ENCODE peak calls at places on chromosomes 1 and 21, in six cellular contexts. Y is endothelial cell of umbilical vein, O is A549, P is HepG2, W is K562, I is GM12878. A is an unnamed sample.

GRCh38 chr1:33295023-33295422 is 25.9 kb downstream of the A3GALT2 start:
- DNase-seq in Y (no peak), O (no peak), I (no peak), W (no peak), P (no peak), A (no peak)

GRCh38 chr21:43364851-43365424 is 62.0 kb downstream of the SIK1 start:
- DNase-seq in P (peak), I (no peak), W (no peak), Y (no peak), O (no peak), A (no peak)

GRCh38 chr1:164557270-164557669 is 1.7 kb upstream of the PBX1 start:
- DNase-seq in I (no peak), P (no peak), Y (peak), W (no peak), O (no peak), A (no peak)

GRCh38 chr1:195096051-195096521 is 1512.2 kb downstream of the KCNT2 start:
- DNase-seq in P (no peak), I (no peak), O (no peak), W (no peak), Y (no peak), A (no peak)

GRCh38 chr1:41365772-41366427 is 4.7 kb downstream of the FOXO6 start:
- DNase-seq in P (no peak), W (no peak), I (peak), Y (no peak), O (no peak), A (peak)

GRCh38 chr1:111364690-111365089 is 62.8 kb downstream of the OVGP1 start:
- DNase-seq in P (peak), O (peak), I (no peak), W (no peak), Y (peak), A (no peak)

GRCh38 chr1:38891753-38892152 is 10.4 kb upstream of the GJA9 start:
- DNase-seq in O (peak), I (no peak), P (peak), W (peak), Y (no peak), A (no peak)

GRCh38 chr1:246155923-246156322 is 351.2 kb downstream of the SMYD3 start:
- DNase-seq in W (no peak), P (no peak), O (no peak), I (no peak), Y (peak), A (no peak)

GRCh38 chr1:199954701-199955100 is 72.8 kb upstream of the NR5A2 start:
- DNase-seq in W (peak), I (no peak), Y (no peak), P (peak), O (peak), A (no peak)

GRCh38 chr1:100400332-100400933 is 48.1 kb downstream of the CDC14A start:
- DNase-seq in Y (peak), P (peak), W (peak), I (no peak), O (no peak), A (peak)

GRCh38 chr1:56080123-56080522 is 499.2 kb downstream of the PLPP3 start:
- DNase-seq in O (no peak), I (no peak), W (no peak), P (no peak), Y (peak), A (no peak)

GRCh38 chr1:200890818-200891773 is 3.6 kb upstream of the INAVA start:
- DNase-seq in I (no peak), O (peak), P (peak), W (no peak), Y (peak), A (no peak)

GRCh38 chr1:34364376-34364775 is 187.7 kb downstream of the C1orf94 start:
- DNase-seq in Y (no peak), I (no peak), W (no peak), O (no peak), P (no peak), A (no peak)

GRCh38 chr1:63779338-63779819 is 5.6 kb downstream of the ROR1 start:
- DNase-seq in Y (no peak), W (no peak), O (no peak), P (no peak), I (no peak), A (no peak)

GRCh38 chr1:204685236-204686006 is at the start of gene LRRN2:
- DNase-seq in P (no peak), W (no peak), Y (no peak), I (no peak), O (peak), A (no peak)

GRCh38 chr1:25037174-25038074 is 107.3 kb upstream of the RUNX3 start:
- DNase-seq in P (peak), I (no peak), Y (peak), W (peak), O (peak), A (peak)

GRCh38 chr1:212838145-212838544 is 9.3 kb downstream of the SPATA45 start:
- DNase-seq in W (no peak), O (no peak), I (no peak), P (no peak), Y (no peak), A (no peak)

GRCh38 chr21:32278518-32279376 is at the start of gene MIS18A:
- DNase-seq in I (peak), P (peak), Y (peak), O (peak), W (peak), A (peak)

GRCh38 chr1:161089938-161090337 is 580 bp upstream of the NECTIN4 start:
- DNase-seq in P (no peak), W (no peak), Y (no peak), O (no peak), I (no peak), A (no peak)

GRCh38 chr1:44999232-44999631 is 11.9 kb downstream of the HECTD3 start:
- DNase-seq in I (no peak), Y (no peak), P (no peak), O (no peak), W (no peak), A (no peak)

GRCh38 chr1:97063532-97063931 is 341.9 kb downstream of the PTBP2 start:
- DNase-seq in O (peak), I (no peak), P (peak), Y (no peak), W (no peak), A (no peak)

GRCh38 chr1:150995896-150996295 is 10.8 kb downstream of the MINDY1 start:
- DNase-seq in O (no peak), I (no peak), P (no peak), W (peak), Y (no peak), A (no peak)

GRCh38 chr1:157153743-157154142 is 15.5 kb upstream of the ETV3 start:
- DNase-seq in Y (no peak), P (no peak), O (no peak), W (peak), I (no peak), A (no peak)

GRCh38 chr1:41452704-41453350 is 31.7 kb downstream of the EDN2 start:
- DNase-seq in Y (no peak), W (no peak), I (no peak), O (no peak), P (no peak), A (no peak)

GRCh38 chr1:174447866-174448530 is at the start of gene GPR52:
- DNase-seq in Y (no peak), P (no peak), I (no peak), W (no peak), O (no peak), A (no peak)
- TF ChIP-seq MYC in Y (no peak), P (no peak), I (no peak), W (no peak), O (no peak), A (no peak)

DNA sequence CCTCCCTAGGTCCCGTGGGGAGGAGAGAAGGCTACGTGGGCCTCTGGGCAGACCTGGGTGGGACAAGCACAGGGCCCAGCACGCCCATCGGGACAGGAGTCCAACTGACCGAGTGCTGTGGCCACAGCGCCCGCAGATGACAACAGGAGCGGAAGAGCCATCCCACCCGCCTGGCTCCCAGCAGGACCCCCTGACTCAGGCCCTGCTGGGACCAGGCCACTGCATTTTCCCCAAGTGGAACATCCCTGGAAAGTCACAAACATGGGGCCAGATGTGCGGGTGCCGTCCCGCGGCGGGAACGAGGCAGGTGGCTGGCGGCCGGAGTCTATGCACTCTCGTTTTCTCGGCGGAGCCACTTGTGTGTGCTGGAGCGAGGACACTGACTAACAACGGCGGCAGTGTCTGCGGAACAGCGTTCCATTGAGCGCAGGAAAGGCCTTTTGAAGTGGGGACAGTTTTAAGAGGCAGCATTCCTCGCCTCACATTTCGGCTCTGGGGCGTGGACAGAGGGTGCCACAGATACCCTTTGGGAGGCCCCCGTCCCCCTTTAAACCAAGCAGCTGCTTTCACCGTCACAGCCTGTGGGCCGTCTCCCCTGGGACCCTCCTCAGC is 93.7 kb upstream of the ARHGEF16 start:
- DNase-seq in P (no peak), I (no peak), Y (no peak), W (no peak), O (no peak), A (no peak)
- TF ChIP-seq MYC in P (no peak), I (no peak), Y (no peak), W (no peak), O (no peak), A (no peak)

DNA sequence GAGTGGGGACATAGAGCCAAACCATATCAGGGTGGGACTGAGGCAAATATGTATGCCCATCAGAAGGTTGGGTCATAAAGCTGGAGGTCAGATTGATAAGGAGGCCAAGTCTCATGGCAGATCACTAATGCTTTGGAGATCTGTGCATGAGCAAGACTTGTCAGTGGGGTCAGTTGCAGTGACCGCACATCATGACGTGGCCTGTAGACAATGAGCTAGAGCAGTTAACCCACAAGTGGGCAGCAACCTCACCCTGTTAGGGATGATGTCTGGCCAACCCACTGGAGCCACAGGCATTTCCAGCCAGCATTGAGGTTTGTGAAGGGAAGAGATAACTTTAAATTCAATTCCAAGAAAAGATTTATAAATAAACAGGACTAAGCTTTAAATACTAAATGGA is 66.7 kb downstream of the XCL1 start:
- DNase-seq in P (no peak), W (no peak), Y (no peak), I (no peak), O (no peak), A (no peak)
- TF ChIP-seq MYC in P (no peak), W (no peak), Y (no peak), I (no peak), O (no peak), A (no peak)

GRCh38 chr1:27598902-27599528 is 4.9 kb downstream of the AHDC1 start:
- DNase-seq in O (no peak), Y (peak), W (peak), I (no peak), P (no peak), A (peak)
- TF ChIP-seq MYC in O (no peak), Y (no peak), W (no peak), I (no peak), P (no peak), A (no peak)